ENCODE peak calls at places on chromosomes 1 and 21, in four cellular contexts. One of them, this sample, is unnamed.

GRCh38 chr1:212699104-212699838 is 369 bp downstream of the BATF3 start:
- DNase-seq in mesenchymal stem cell: peak; percentile 65
- DNase-seq in Peyer's patch: peak; percentile 66
- DNase-seq in AG04450: no peak
- DNase-seq in this sample: no peak

GRCh38 chr1:67850151-67850551 is 16.9 kb upstream of the GNG12 start:
- DNase-seq in AG04450: no peak
- DNase-seq in mesenchymal stem cell: peak; percentile 52
- DNase-seq in Peyer's patch: no peak
- DNase-seq in this sample: no peak

GRCh38 chr1:51230501-51231078 is 5.5 kb upstream of the RNF11 start:
- DNase-seq in AG04450: no peak
- DNase-seq in Peyer's patch: no peak
- DNase-seq in mesenchymal stem cell: no peak
- DNase-seq in this sample: no peak

GRCh38 chr1:119253366-119253765 is 112.9 kb upstream of the WARS2 start:
- DNase-seq in mesenchymal stem cell: no peak
- DNase-seq in Peyer's patch: no peak
- DNase-seq in AG04450: no peak
- DNase-seq in this sample: no peak

GRCh38 chr1:85607913-85608250 is 27.3 kb downstream of the CCN1 start:
- DNase-seq in Peyer's patch: no peak
- DNase-seq in AG04450: no peak
- DNase-seq in mesenchymal stem cell: no peak
- DNase-seq in this sample: peak; percentile 40

GRCh38 chr1:21536223-21536622 is 27.0 kb downstream of the ALPL start:
- DNase-seq in Peyer's patch: no peak
- DNase-seq in AG04450: no peak
- DNase-seq in mesenchymal stem cell: no peak
- DNase-seq in this sample: no peak

GRCh38 chr1:67001682-67002425 is 52.1 kb downstream of the SLC35D1 start:
- DNase-seq in mesenchymal stem cell: no peak
- DNase-seq in Peyer's patch: no peak
- DNase-seq in AG04450: no peak
- DNase-seq in this sample: no peak

GRCh38 chr1:107748529-107748928 is 216.5 kb downstream of the VAV3 start:
- DNase-seq in Peyer's patch: no peak
- DNase-seq in mesenchymal stem cell: no peak
- DNase-seq in AG04450: no peak
- DNase-seq in this sample: peak; percentile 17

GRCh38 chr1:19651141-19651737 is 7.1 kb downstream of the NBL1 start:
- DNase-seq in AG04450: no peak
- DNase-seq in Peyer's patch: peak; percentile 63
- DNase-seq in mesenchymal stem cell: peak; percentile 63
- DNase-seq in this sample: no peak

GRCh38 chr1:21634481-21635137 is 34.5 kb downstream of the RAP1GAP start:
- DNase-seq in AG04450: no peak
- DNase-seq in Peyer's patch: peak; percentile 81
- DNase-seq in mesenchymal stem cell: no peak
- DNase-seq in this sample: no peak

GRCh38 chr1:85048296-85049064 is at the start of gene MCOLN3:
- DNase-seq in AG04450: no peak
- DNase-seq in Peyer's patch: peak; percentile 70
- DNase-seq in mesenchymal stem cell: peak; percentile 22
- DNase-seq in this sample: no peak

GRCh38 chr1:23854568-23854967 is 13.5 kb downstream of the FUCA1 start:
- DNase-seq in mesenchymal stem cell: peak; percentile 22
- DNase-seq in Peyer's patch: no peak
- DNase-seq in AG04450: no peak
- DNase-seq in this sample: no peak

GRCh38 chr1:8439015-8439702 is 121.2 kb downstream of the SLC45A1 start:
- DNase-seq in mesenchymal stem cell: peak; percentile 93
- DNase-seq in Peyer's patch: peak; percentile 60
- DNase-seq in AG04450: peak; percentile 62
- DNase-seq in this sample: peak; percentile 81

GRCh38 chr1:184622136-184622823 is 132.4 kb downstream of the EDEM3 start:
- DNase-seq in Peyer's patch: peak; percentile 76
- DNase-seq in AG04450: peak; percentile 69
- DNase-seq in mesenchymal stem cell: peak; percentile 75
- DNase-seq in this sample: peak; percentile 64
- H3K27ac ChIP-seq in Peyer's patch: peak overlapping the region; percentile 85
- H3K27ac ChIP-seq in AG04450: peak overlapping the region; percentile 34
- H3K27ac ChIP-seq in mesenchymal stem cell: no peak overlapping the region
- H3K27ac ChIP-seq in this sample: no peak overlapping the region

GRCh38 chr1:62687421-62687902 is 724 bp downstream of the DOCK7 start:
- DNase-seq in Peyer's patch: no peak
- DNase-seq in AG04450: no peak
- DNase-seq in mesenchymal stem cell: peak; percentile 45
- DNase-seq in this sample: peak; percentile 22
- H3K9me3 ChIP-seq in Peyer's patch: no peaks in the 10 kb centered on the region
- H3K9me3 ChIP-seq in AG04450: no peaks in the 10 kb centered on the region
- H3K9me3 ChIP-seq in mesenchymal stem cell: no peaks in the 10 kb centered on the region
- H3K9me3 ChIP-seq in this sample: no peaks in the 10 kb centered on the region

GRCh38 chr21:35779690-35780570 is 280.4 kb downstream of the SETD4 start:
- DNase-seq in mesenchymal stem cell: peak; percentile 43
- DNase-seq in Peyer's patch: no peak
- DNase-seq in AG04450: peak; percentile 38
- DNase-seq in this sample: peak; percentile 90

GRCh38 chr21:35783686-35784085 is 276.6 kb downstream of the SETD4 start:
- DNase-seq in mesenchymal stem cell: no peak
- DNase-seq in Peyer's patch: no peak
- DNase-seq in AG04450: no peak
- DNase-seq in this sample: peak; percentile 21

GRCh38 chr21:35780983-35781382 is 279.3 kb downstream of the SETD4 start:
- DNase-seq in Peyer's patch: no peak
- DNase-seq in mesenchymal stem cell: no peak
- DNase-seq in AG04450: no peak
- DNase-seq in this sample: no peak

GRCh38 chr21:35779167-35779566 is 281.2 kb downstream of the SETD4 start:
- DNase-seq in AG04450: no peak
- DNase-seq in mesenchymal stem cell: no peak
- DNase-seq in Peyer's patch: no peak
- DNase-seq in this sample: no peak

GRCh38 chr21:35782667-35783066 is 277.7 kb downstream of the SETD4 start:
- DNase-seq in AG04450: no peak
- DNase-seq in mesenchymal stem cell: no peak
- DNase-seq in Peyer's patch: no peak
- DNase-seq in this sample: no peak
- H3K27ac ChIP-seq in AG04450: no peak overlapping the region
- H3K27ac ChIP-seq in mesenchymal stem cell: no peak overlapping the region
- H3K27ac ChIP-seq in Peyer's patch: no peak overlapping the region
- H3K27ac ChIP-seq in this sample: no peak overlapping the region

DNA sequence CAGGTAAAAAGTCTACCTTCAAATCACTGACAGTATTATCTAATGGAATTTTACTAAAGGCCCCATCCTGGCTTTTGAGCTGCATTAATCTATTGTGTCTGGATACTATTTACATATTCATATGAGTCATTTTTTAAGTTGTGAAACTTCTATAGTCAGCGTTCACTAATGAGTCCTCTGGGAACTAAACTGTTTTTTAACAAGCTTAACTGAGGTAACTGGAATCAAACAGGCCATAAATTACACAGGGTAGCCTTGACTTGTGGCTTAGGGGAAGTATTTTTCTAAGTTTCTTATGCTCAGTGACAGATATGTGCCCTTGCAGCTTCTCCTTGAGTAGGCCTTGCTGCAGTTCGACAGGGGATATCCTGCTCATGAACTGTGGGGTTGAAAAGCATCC is 68.8 kb downstream of the JMJD4 start:
- DNase-seq in mesenchymal stem cell: no peak
- DNase-seq in Peyer's patch: no peak
- DNase-seq in AG04450: no peak
- DNase-seq in this sample: no peak
- H3K9me3 ChIP-seq in mesenchymal stem cell: peaks cover 96% of the 10 kb centered on the region
- H3K9me3 ChIP-seq in Peyer's patch: peaks cover 93% of the 10 kb centered on the region
- H3K9me3 ChIP-seq in AG04450: peaks cover 42% of the 10 kb centered on the region
- H3K9me3 ChIP-seq in this sample: peaks cover 30% of the 10 kb centered on the region

GRCh38 chr1:109183339-109183738 is 30.4 kb upstream of the SARS1 start:
- DNase-seq in mesenchymal stem cell: no peak
- DNase-seq in Peyer's patch: no peak
- DNase-seq in AG04450: no peak
- DNase-seq in this sample: no peak
- H3K27ac ChIP-seq in mesenchymal stem cell: no peak overlapping the region
- H3K27ac ChIP-seq in Peyer's patch: no peak overlapping the region
- H3K27ac ChIP-seq in AG04450: no peak overlapping the region
- H3K27ac ChIP-seq in this sample: no peak overlapping the region

DNA sequence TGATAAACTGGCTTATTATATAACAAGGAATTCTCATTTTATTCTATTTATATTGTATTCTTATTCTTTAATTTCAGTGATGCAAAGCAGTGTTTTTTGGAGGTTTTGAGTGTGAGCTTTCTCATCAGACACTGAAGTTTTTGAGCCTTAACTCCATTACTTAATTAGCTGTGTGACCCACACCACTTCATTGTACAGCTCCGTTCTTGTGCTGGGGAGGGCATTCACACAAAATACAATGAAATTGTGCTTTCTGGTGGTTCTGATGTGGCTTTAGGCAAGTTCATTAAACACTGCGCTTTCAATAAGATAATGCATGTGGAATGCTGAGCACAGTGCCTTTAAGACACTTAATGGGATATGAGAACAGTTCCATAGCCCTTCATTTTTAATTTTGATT is 102.7 kb upstream of the TPTE start:
- DNase-seq in Peyer's patch: no peak
- DNase-seq in mesenchymal stem cell: no peak
- DNase-seq in AG04450: no peak
- DNase-seq in this sample: no peak
- H3K9me3 ChIP-seq in Peyer's patch: peaks cover 50% of the 10 kb centered on the region
- H3K9me3 ChIP-seq in mesenchymal stem cell: peaks cover 50% of the 10 kb centered on the region
- H3K9me3 ChIP-seq in AG04450: peaks cover 75% of the 10 kb centered on the region
- H3K9me3 ChIP-seq in this sample: peaks cover 34% of the 10 kb centered on the region